ENCODE peak calls at places on chromosomes 4 and X, in seven cellular contexts. T is coronary artery, M is hepatocyte, W is lower leg skin, G is AG04450, N is cardiac fibroblast, U is HFF-Myc. C is an unnamed sample.

GRCh38 chrX:31921236-31921635 is 849.4 kb upstream of the FTHL17 start:
- DNase-seq in G (no peak), W (no peak), M (no peak), T (no peak), U (no peak), N (no peak), C (no peak)

GRCh38 chr4:154741877-154742851 is 1.6 kb upstream of the LRAT start:
- DNase-seq in T (no peak), G (no peak), M (peak), U (no peak), N (peak), W (no peak), C (peak)

GRCh38 chrX:42976729-42977366 is 198.9 kb upstream of the PPP1R2C start:
- DNase-seq in U (no peak), W (no peak), M (peak), G (no peak), T (no peak), N (no peak), C (no peak)

GRCh38 chrX:51893931-51894696 is 691 bp downstream of the MAGED1 start:
- DNase-seq in M (peak), U (no peak), G (no peak), W (no peak), N (peak), T (no peak), C (no peak)

GRCh38 chr4:665381-665750 is 8.7 kb downstream of the ATP5ME start:
- DNase-seq in W (no peak), U (no peak), M (no peak), G (no peak), T (no peak), N (no peak), C (no peak)

GRCh38 chr4:143099693-143100092 is 85.0 kb upstream of the USP38 start:
- DNase-seq in M (no peak), W (no peak), T (no peak), G (no peak), N (no peak), U (no peak), C (no peak)

GRCh38 chr4:88005086-88005485 is 2.3 kb upstream of the PKD2 start:
- DNase-seq in U (no peak), G (no peak), N (peak), M (no peak), W (peak), T (no peak), C (peak)

GRCh38 chrX:32530802-32531403 is 680.4 kb downstream of the DMD start:
- DNase-seq in N (peak), U (no peak), G (peak), W (no peak), M (peak), T (no peak), C (peak)

GRCh38 chr4:98997176-98997575 is 1.7 kb downstream of the METAP1 start:
- DNase-seq in T (no peak), U (no peak), M (no peak), N (no peak), G (no peak), W (no peak), C (no peak)

GRCh38 chr4:89753601-89754066 is 83.3 kb downstream of the SNCA start:
- DNase-seq in G (peak), U (peak), M (peak), W (no peak), N (peak), T (no peak), C (peak)

GRCh38 chrX:39437670-39438441 is 636.6 kb downstream of the MID1IP1 start:
- DNase-seq in T (no peak), W (no peak), G (no peak), U (no peak), N (no peak), M (no peak), C (no peak)

GRCh38 chr4:184732126-184732525 is 1.8 kb downstream of the CENPU start:
- DNase-seq in G (no peak), U (no peak), W (no peak), T (no peak), N (peak), M (no peak), C (no peak)

GRCh38 chr4:17068396-17068795 is 170.0 kb upstream of the LDB2 start:
- DNase-seq in M (no peak), W (peak), G (no peak), U (no peak), N (no peak), T (no peak), C (peak)

GRCh38 chr4:53706422-53707032 is 115.2 kb upstream of the LNX1 start:
- DNase-seq in M (peak), N (peak), U (peak), G (no peak), T (no peak), W (no peak), C (peak)

GRCh38 chr4:162727232-162727631 is 439.5 kb downstream of the NAF1 start:
- DNase-seq in T (no peak), M (peak), W (no peak), G (no peak), U (no peak), N (no peak), C (no peak)

GRCh38 chrX:40392599-40392998 is 188.2 kb upstream of the ATP6AP2 start:
- DNase-seq in U (no peak), W (no peak), M (no peak), T (no peak), G (no peak), N (no peak), C (no peak)

GRCh38 chrX:46913710-46914109 is 1.5 kb downstream of the JADE3 start:
- DNase-seq in M (peak), U (no peak), N (peak), T (no peak), G (no peak), W (no peak), C (peak)

GRCh38 chrX:150503898-150504219 is 64.6 kb upstream of the MTM1 start:
- DNase-seq in U (no peak), N (no peak), M (no peak), T (no peak), G (no peak), W (no peak), C (no peak)

DNA sequence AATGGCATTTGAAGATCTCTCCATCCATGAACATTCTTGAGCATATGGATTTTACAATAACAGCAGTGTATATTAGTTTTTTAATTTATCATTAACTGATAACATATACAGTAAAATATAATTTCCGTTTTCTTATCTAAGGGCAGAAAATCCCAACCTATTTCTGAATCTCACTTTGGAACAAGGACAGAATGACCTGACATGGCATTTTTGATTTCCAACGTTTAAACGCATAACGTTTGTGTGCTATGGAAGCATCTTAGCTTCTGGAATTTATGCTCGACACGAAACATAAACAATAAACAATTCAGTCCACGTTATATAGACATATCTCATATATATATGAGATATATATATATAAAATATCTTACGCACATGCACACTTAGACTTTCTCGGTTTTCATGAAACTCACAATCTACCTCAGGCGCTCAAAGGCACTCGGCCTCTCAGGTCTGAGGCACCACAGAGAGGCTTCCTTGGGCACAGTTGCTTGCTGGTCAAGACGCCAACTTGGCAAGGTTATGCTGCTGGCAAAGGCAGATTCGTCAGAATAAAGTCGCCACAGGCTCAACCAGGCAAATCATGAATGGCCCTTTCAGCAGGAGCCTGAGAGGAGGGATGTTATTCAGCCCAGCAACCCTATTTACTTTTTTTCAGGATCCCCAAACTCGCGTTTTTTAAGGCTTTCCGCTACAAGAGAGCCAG is 1.0 kb upstream of the UGT8 start:
- DNase-seq in N (no peak), G (no peak), T (no peak), U (no peak), M (no peak), W (no peak), C (no peak)
- H3K4me3 ChIP-seq in N (no peak), G (no peak), T (peak), U (no peak), M (peak), W (no peak), C (no peak)

GRCh38 chr4:168942985-168943384 is 67.1 kb downstream of the CBR4 start:
- DNase-seq in N (peak), T (no peak), M (no peak), W (no peak), G (no peak), U (no peak), C (no peak)
- TF ChIP-seq CTCF in N (peak), T (no peak), M (peak), W (no peak), G (peak), U (peak), C (peak)

DNA sequence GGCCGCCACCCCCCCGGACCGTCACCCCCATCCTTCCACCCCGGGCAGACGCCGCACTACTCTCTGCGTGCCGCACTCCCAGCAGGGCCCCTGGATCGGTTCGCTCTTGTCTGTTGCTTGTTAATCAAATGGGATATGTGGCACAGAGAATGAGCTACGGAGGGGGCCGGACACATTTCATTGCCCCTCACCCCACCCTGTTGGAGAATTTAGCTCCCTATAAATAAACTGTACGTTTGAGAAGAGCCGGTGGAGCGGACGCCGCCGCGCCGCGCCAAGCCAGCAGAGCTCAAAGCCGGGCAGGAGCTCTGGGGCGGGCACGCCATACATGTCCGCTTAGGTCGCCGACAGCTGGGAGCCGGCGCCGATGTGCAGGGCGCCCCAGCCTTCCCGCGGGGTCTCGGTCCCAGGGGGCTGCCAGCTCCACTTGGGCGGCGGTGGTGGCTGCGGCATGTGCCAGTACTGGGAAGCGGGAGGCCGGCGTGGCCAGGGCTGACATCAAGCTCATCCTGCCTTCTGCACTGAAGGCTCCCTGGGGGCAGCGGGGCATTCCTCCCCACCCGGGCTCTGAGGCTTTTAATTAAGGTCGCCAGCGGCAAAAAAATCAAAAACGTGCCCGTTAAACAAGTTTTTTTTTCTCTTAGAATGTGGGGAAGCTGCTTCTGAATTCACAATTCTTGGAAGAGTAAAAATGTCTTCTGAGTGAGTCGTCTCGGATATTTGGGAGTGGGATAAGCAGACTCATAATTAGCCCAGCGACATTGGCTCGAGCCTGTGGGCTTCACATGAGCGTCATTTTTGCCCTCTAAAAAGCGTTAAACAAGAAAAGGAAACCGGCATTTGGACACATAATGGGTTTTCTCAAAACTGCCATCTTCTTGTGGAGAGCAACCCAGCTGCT is 1.1 kb upstream of the PCDH19 start:
- DNase-seq in G (no peak), W (no peak), M (peak), T (no peak), N (no peak), U (no peak), C (peak)
- H3K4me3 ChIP-seq in G (no peak), W (no peak), M (peak), T (peak), N (no peak), U (no peak), C (no peak)

GRCh38 chrX:125651426-125651825 is 331.8 kb downstream of the TEX13C start:
- DNase-seq in T (no peak), M (no peak), W (no peak), U (no peak), N (peak), G (no peak), C (no peak)

DNA sequence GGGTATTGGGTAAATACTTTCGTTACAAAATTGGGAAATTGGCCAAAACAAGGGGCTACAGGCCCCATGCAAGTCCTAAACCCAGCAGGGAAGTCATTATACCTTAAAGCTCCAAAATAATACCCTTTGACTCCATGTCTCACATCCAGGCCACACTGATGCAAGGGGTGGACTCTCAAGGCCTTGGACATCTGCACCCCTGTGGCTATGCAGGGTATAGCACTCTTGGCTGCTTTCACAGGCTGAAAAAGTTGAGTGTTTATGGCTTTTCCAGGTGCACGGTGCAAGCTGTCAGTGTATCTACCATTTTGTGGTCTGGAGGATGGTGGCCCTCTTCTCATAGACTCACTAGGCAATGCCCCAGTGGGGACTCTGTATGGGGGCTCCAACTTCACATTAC is 326.5 kb downstream of the TEX13C start:
- DNase-seq in U (no peak), N (peak), T (no peak), M (no peak), G (no peak), W (no peak), C (no peak)
- TF ChIP-seq CTCF in U (no peak), N (peak), T (no peak), M (no peak), G (no peak), W (no peak), C (no peak)

GRCh38 chr4:18664051-18664450 is 642.5 kb upstream of the LCORL start:
- DNase-seq in G (no peak), M (no peak), U (no peak), N (no peak), T (no peak), W (no peak), C (no peak)
- H3K4me3 ChIP-seq in G (no peak), M (no peak), U (no peak), N (no peak), T (no peak), W (no peak), C (no peak)

GRCh38 chrX:94288972-94289371 is 615.0 kb downstream of the FAM133A start:
- DNase-seq in T (no peak), U (no peak), N (no peak), M (no peak), W (no peak), G (no peak), C (no peak)

DNA sequence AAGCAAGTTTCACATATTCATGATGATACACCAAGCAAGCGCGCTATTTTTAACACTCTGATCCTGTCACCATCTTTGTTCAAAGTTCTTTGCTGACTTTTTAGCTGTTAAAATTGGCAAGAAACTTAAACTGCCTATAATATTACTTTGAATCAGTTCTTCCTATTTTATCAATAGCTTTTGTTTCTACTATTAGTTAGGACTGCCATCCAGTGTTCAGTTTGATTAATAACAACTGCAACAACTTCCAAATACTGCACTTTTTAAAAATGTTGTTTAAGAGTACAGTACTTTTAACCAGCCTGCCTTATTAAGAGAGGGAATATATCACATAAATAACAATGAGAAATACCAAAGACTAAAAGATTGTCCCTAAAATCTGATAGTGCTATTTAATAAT is 614.3 kb downstream of the FAM133A start:
- DNase-seq in W (no peak), T (no peak), N (no peak), U (no peak), M (peak), G (no peak), C (no peak)
- TF ChIP-seq CTCF in W (no peak), T (no peak), N (no peak), U (no peak), M (peak), G (no peak), C (no peak)